ENCODE peak calls at places on chromosomes 7 and 10, in eight cellular contexts. I is left ventricle myocardium inferior, E is lung, B is neural progenitor cell, R is sigmoid colon, P is GM23338, C is lower lobe of right lung, H is BE2C. Z is an unnamed sample.

GRCh38 chr7:36128448-36129047 is 24.5 kb upstream of the EEPD1 start:
- DNase-seq in I (peak), H (peak), P (peak), E (peak), C (peak), R (peak), B (no peak), Z (peak)

GRCh38 chr7:27948856-27949255 is 208.9 kb downstream of the TAX1BP1 start:
- DNase-seq in I (no peak), C (no peak), R (no peak), B (no peak), H (no peak), P (no peak), E (no peak), Z (no peak)

GRCh38 chr10:97578171-97578844 is 5.7 kb downstream of the ANKRD2 start:
- DNase-seq in C (no peak), E (no peak), I (no peak), R (no peak), P (no peak), B (no peak), H (no peak), Z (no peak)

GRCh38 chr10:110671788-110672579 is 27.8 kb downstream of the RBM20 start:
- DNase-seq in H (peak), B (peak), E (peak), P (peak), I (peak), C (peak), R (peak), Z (peak)

GRCh38 chr10:55793024-55793423 is 568.0 kb downstream of the ZWINT start:
- DNase-seq in P (no peak), E (no peak), I (no peak), H (no peak), B (no peak), C (no peak), R (no peak), Z (no peak)

GRCh38 chr7:121081327-121081936 is 92.9 kb downstream of the CPED1 start:
- DNase-seq in H (no peak), R (no peak), E (no peak), B (peak), P (peak), I (no peak), C (no peak), Z (peak)

GRCh38 chr10:2985729-2986232 is 81.6 kb upstream of the PFKP start:
- DNase-seq in B (no peak), H (no peak), I (no peak), C (peak), E (peak), R (no peak), P (no peak), Z (no peak)

GRCh38 chr10:90587081-90587491 is 270.8 kb downstream of the HTR7 start:
- DNase-seq in H (no peak), B (no peak), R (no peak), P (no peak), C (no peak), I (no peak), E (no peak), Z (no peak)

GRCh38 chr10:109871476-109871875 is 51.8 kb downstream of the XPNPEP1 start:
- DNase-seq in B (no peak), H (no peak), R (no peak), P (no peak), C (no peak), E (no peak), I (no peak), Z (no peak)

GRCh38 chr7:1233328-1234048 is 816 bp downstream of the UNCX start:
- DNase-seq in C (no peak), R (no peak), I (no peak), E (no peak), H (peak), P (peak), B (peak), Z (no peak)

GRCh38 chr7:464177-464711 is 55.4 kb downstream of the PDGFA start:
- DNase-seq in P (no peak), R (peak), E (no peak), H (no peak), B (no peak), I (no peak), C (no peak), Z (no peak)

GRCh38 chr10:26479766-26480492 is 41.8 kb downstream of the APBB1IP start:
- DNase-seq in H (no peak), I (no peak), C (no peak), B (no peak), R (no peak), E (no peak), P (no peak), Z (no peak)

GRCh38 chr10:3126741-3127342 is 45.7 kb downstream of the PITRM1 start:
- DNase-seq in B (peak), I (peak), E (no peak), H (peak), P (no peak), C (no peak), R (peak), Z (no peak)

GRCh38 chr10:91923371-91924211 is at the start of gene BTAF1:
- DNase-seq in H (peak), E (peak), B (peak), R (peak), P (peak), C (peak), I (peak), Z (peak)

GRCh38 chr7:5709347-5709950 is 72.0 kb downstream of the RNF216 start:
- DNase-seq in R (no peak), H (no peak), I (no peak), P (no peak), C (no peak), B (no peak), E (no peak), Z (no peak)

GRCh38 chr7:130632111-130632510 is 36.4 kb downstream of the COPG2 start:
- DNase-seq in B (no peak), E (no peak), P (no peak), C (no peak), H (no peak), I (no peak), R (no peak), Z (no peak)

GRCh38 chr7:34163956-34164355 is 258.6 kb downstream of the BMPER start:
- DNase-seq in P (no peak), H (no peak), I (no peak), E (no peak), C (no peak), R (no peak), B (no peak), Z (no peak)

GRCh38 chr7:42460948-42461347 is 223.9 kb upstream of the GLI3 start:
- DNase-seq in I (no peak), C (no peak), E (no peak), B (no peak), R (no peak), P (no peak), H (no peak), Z (no peak)

GRCh38 chr10:470339-471003 is 219.0 kb downstream of the DIP2C start:
- DNase-seq in I (no peak), C (no peak), P (no peak), R (no peak), H (no peak), B (no peak), E (no peak), Z (no peak)

GRCh38 chr7:18788026-18788425 is 292.5 kb downstream of the HDAC9 start:
- DNase-seq in R (no peak), I (no peak), P (no peak), C (no peak), B (no peak), H (peak), E (no peak), Z (peak)

GRCh38 chr7:28270536-28270935 is 89.9 kb upstream of the JAZF1 start:
- DNase-seq in C (no peak), P (no peak), I (no peak), R (no peak), B (no peak), E (no peak), H (no peak), Z (no peak)

GRCh38 chr7:4202954-4203353 is 479.1 kb upstream of the FOXK1 start:
- DNase-seq in P (peak), R (no peak), C (peak), H (no peak), I (no peak), E (no peak), B (no peak), Z (no peak)

GRCh38 chr7:100604078-100604975 is 2.2 kb downstream of the PCOLCE start:
- DNase-seq in B (peak), P (peak), H (peak), C (peak), E (peak), I (peak), R (peak), Z (peak)

GRCh38 chr7:73528204-73528603 is 6.1 kb upstream of the BAZ1B start:
- DNase-seq in C (no peak), H (no peak), E (no peak), P (no peak), I (no peak), R (no peak), B (no peak), Z (no peak)

DNA sequence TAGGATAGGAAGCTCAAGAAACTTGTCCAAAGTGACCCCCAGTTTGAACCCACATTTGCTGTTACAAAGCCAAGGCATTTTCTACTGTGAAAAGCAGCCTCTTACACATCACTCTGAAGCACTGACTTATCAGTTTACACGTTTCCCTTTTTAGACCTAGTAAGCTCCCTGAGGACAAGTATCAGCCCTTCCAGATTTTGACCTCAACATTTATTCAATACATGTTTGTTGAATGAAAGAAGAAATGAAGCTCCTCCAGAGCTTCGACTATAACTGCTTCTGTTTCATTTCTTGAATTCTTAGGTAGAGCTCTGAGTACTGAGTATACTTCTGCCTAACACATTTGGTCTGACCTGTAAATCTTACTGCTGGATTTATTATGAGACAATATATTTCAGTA is 2.7 kb downstream of the WASL start:
- DNase-seq in C (no peak), H (no peak), I (no peak), P (no peak), E (no peak), B (peak), R (no peak), Z (no peak)
- H3K4me3 ChIP-seq in C (peak), H (no peak), I (peak), P (peak), E (no peak), B (peak), R (no peak), Z (peak)

DNA sequence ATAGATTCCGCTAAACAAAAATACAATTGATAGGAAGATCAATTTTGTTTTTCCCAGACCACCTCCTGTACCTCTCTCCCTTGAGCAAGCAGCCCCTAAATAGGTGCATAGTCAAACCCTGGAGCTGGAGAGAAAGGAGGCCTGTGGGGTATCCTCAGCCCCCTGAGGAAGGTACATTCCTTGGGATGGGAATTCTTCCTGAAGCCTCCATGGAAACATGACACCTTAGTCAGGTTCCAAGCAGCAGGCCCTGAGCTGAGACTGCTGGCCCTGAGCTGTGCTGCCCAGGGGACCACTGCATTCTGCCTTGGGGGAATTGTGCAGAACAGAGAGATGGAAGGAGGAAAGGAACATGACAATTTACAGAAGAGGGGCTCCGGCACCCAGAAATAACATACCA is 7.4 kb downstream of the HNRNPF start:
- DNase-seq in E (no peak), R (no peak), P (peak), B (peak), H (no peak), I (no peak), C (no peak), Z (no peak)
- H3K4me3 ChIP-seq in E (no peak), R (no peak), P (peak), B (peak), H (no peak), I (no peak), C (no peak), Z (no peak)

GRCh38 chr10:119667562-119668328 is 16.6 kb downstream of the BAG3 start:
- DNase-seq in E (peak), R (peak), I (peak), B (peak), P (no peak), C (no peak), H (peak), Z (peak)
- H3K4me3 ChIP-seq in E (no peak), R (no peak), I (peak), B (no peak), P (no peak), C (no peak), H (peak), Z (peak)

DNA sequence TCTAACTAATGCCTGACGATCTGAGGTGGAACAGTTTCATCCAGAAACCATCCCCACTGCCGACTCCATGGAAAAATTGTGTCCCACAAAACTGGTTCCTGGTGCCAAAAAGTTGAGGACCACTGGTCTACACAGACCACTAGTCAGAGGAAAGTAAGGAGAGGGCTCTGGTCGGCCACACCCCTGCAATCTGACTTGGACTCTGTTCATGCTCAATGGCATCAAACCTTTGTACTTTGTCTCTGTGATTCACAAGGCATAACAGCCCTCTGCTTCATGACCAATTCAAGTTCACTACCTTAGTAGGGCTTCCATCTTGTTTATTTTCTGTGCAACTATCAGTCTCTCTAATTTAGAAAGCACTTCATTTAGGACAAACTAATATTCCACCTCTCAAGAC is 1.8 kb downstream of the TUBAL3 start:
- DNase-seq in C (no peak), B (no peak), P (no peak), I (no peak), R (no peak), E (no peak), H (no peak), Z (no peak)
- H3K4me3 ChIP-seq in C (no peak), B (no peak), P (no peak), I (no peak), R (no peak), E (no peak), H (no peak), Z (no peak)